ENCODE peak calls at places on chromosomes 12 and 14, in eight cellular contexts. A is A549; K is MCF 10A; U is ELF-1; Q is choroid plexus epithelial cell; H is LHCN-M2; M is stimulated activated CD8-positive, alpha-beta memory T cell treated with anti-CD3 and anti-CD28 coated beads, Interleukin-4, amount 100 ng/mL, for 4 hours; E is effector memory CD8-positive, alpha-beta T cell. P is an unnamed sample.

GRCh38 chr12:100718212-100718611 is 76.4 kb upstream of the ANO4 start:
- DNase-seq in K (no peak), M (no peak), H (peak), U (peak), E (no peak), Q (peak), A (no peak), P (no peak)

GRCh38 chr12:40734283-40734682 is 42.0 kb downstream of the CNTN1 start:
- DNase-seq in A (no peak), H (no peak), Q (no peak), E (no peak), K (no peak), U (no peak), M (no peak), P (no peak)

GRCh38 chr14:49865431-49865859 is 12.9 kb upstream of the NEMF start:
- DNase-seq in U (peak), Q (peak), M (peak), E (peak), H (peak), A (peak), K (peak), P (peak)

GRCh38 chr14:105474478-105475268 is at the start of gene CRIP2:
- DNase-seq in E (no peak), Q (no peak), H (peak), K (peak), A (peak), M (no peak), U (no peak), P (peak)

GRCh38 chr12:45774508-45775162 is 45.1 kb downstream of the ARID2 start:
- DNase-seq in H (no peak), U (no peak), Q (no peak), E (no peak), K (no peak), M (no peak), A (no peak), P (no peak)

GRCh38 chr12:47841910-47842309 is 22.2 kb upstream of the HDAC7 start:
- DNase-seq in M (no peak), A (no peak), H (no peak), E (no peak), U (no peak), Q (no peak), K (no peak), P (no peak)

GRCh38 chr12:76470028-76470939 is 89.3 kb downstream of the OSBPL8 start:
- DNase-seq in E (no peak), A (peak), K (peak), Q (peak), H (peak), U (no peak), M (no peak), P (peak)

GRCh38 chr14:99342906-99343305 is 70.9 kb upstream of the BCL11B start:
- DNase-seq in A (no peak), Q (no peak), K (no peak), E (no peak), H (no peak), U (no peak), M (no peak), P (no peak)

GRCh38 chr12:49244161-49244560 is 20.7 kb upstream of the TUBA1C start:
- DNase-seq in K (no peak), A (no peak), H (peak), U (no peak), Q (peak), E (no peak), M (no peak), P (no peak)

GRCh38 chr12:6532051-6532926 is 2.0 kb upstream of the GAPDH start:
- DNase-seq in K (peak), Q (peak), A (peak), E (peak), M (peak), U (peak), H (peak), P (peak)

GRCh38 chr12:6777386-6777785 is 5.1 kb downstream of the LAG3 start:
- DNase-seq in K (no peak), E (no peak), Q (no peak), H (no peak), U (no peak), M (no peak), A (no peak), P (no peak)

GRCh38 chr14:52043690-52044089 is 25.2 kb downstream of the NID2 start:
- DNase-seq in M (no peak), A (peak), U (peak), H (no peak), E (peak), K (peak), Q (peak), P (peak)

GRCh38 chr14:94173885-94174621 is at the start of gene PPP4R4:
- DNase-seq in H (peak), K (peak), U (peak), M (peak), A (peak), E (peak), Q (peak), P (peak)

GRCh38 chr12:120628919-120629318 is 11.5 kb upstream of the CABP1 start:
- DNase-seq in K (no peak), Q (no peak), E (no peak), H (no peak), M (no peak), A (peak), U (peak), P (no peak)

GRCh38 chr12:107929436-107929835 is 154.9 kb downstream of the ASCL4 start:
- DNase-seq in K (peak), H (peak), U (peak), A (peak), E (no peak), Q (peak), M (no peak), P (peak)

GRCh38 chr12:124554429-124555029 is 12.9 kb downstream of the NCOR2 start:
- DNase-seq in A (no peak), U (no peak), H (no peak), Q (no peak), M (no peak), E (no peak), K (no peak), P (no peak)

GRCh38 chr14:67436006-67436866 is 24.3 kb upstream of the PLEK2 start:
- DNase-seq in K (no peak), Q (no peak), U (no peak), H (no peak), M (no peak), E (no peak), A (no peak), P (no peak)

P was measured in PC-3.